ENCODE peak calls at places on chromosomes 16 and 17, in four cellular contexts. M is SK-N-SH, O is K562, F is HCT116. X is an unnamed sample.

GRCh38 chr17:58280480-58281217 is at the start of gene MPO:
- DNase-seq in O (no peak), M (peak), F (no peak), X (no peak)

GRCh38 chr17:45146166-45146565 is 2.1 kb upstream of the HEXIM1 start:
- DNase-seq in F (no peak), O (no peak), M (no peak), X (no peak)

GRCh38 chr17:12492450-12492849 is 173.2 kb upstream of the MYOCD start:
- DNase-seq in F (no peak), M (no peak), O (no peak), X (no peak)

GRCh38 chr17:83177611-83178532 is 98.5 kb downstream of the METRNL start:
- DNase-seq in O (no peak), F (no peak), M (peak), X (no peak)

GRCh38 chr17:6073620-6074019 is 3.4 kb downstream of the WSCD1 start:
- DNase-seq in F (no peak), M (no peak), O (no peak), X (no peak)

GRCh38 chr16:47045459-47045858 is 72.0 kb upstream of the DNAJA2 start:
- DNase-seq in F (no peak), M (no peak), O (no peak), X (peak)

GRCh38 chr16:9457215-9457614 is 365.8 kb downstream of the HAPSTR1 start:
- DNase-seq in M (no peak), O (no peak), F (no peak), X (no peak)

GRCh38 chr17:44362964-44363612 is 565 bp downstream of the FAM171A2 start:
- DNase-seq in O (peak), F (no peak), M (peak), X (peak)

GRCh38 chr16:23682181-23682580 is 3.5 kb downstream of the PLK1 start:
- DNase-seq in F (no peak), M (no peak), O (no peak), X (no peak)

GRCh38 chr17:8060274-8060673 is 21.4 kb downstream of the ALOX15B start:
- DNase-seq in O (peak), F (peak), M (peak), X (peak)

GRCh38 chr17:70054961-70055360 is 20.1 kb upstream of the KCNJ16 start:
- DNase-seq in F (no peak), O (no peak), M (no peak), X (no peak)
- TF ChIP-seq JUND in F (no peak), O (no peak), M (no peak), X (no peak)

GRCh38 chr16:1724491-1724890 is 18.5 kb downstream of the MAPK8IP3 start:
- DNase-seq in F (no peak), M (peak), O (no peak), X (no peak)

GRCh38 chr16:1721372-1721771 is 15.4 kb downstream of the MAPK8IP3 start:
- DNase-seq in F (no peak), O (no peak), M (no peak), X (no peak)

GRCh38 chr16:1726661-1727502 is 20.9 kb downstream of the MAPK8IP3 start:
- DNase-seq in F (no peak), O (no peak), M (no peak), X (no peak)

GRCh38 chr16:1727651-1728624 is 21.9 kb downstream of the MAPK8IP3 start:
- DNase-seq in O (no peak), F (no peak), M (no peak), X (no peak)

GRCh38 chr16:1723450-1724147 is 17.6 kb downstream of the MAPK8IP3 start:
- DNase-seq in M (peak), F (no peak), O (peak), X (peak)
- TF ChIP-seq JUND in M (no peak), F (no peak), O (no peak), X (no peak)

GRCh38 chr16:66650707-66651473 is 45.7 kb downstream of the CMTM4 start:
- DNase-seq in M (peak), F (peak), O (peak), X (peak)

GRCh38 chr16:66653581-66654350 is 42.8 kb downstream of the CMTM4 start:
- DNase-seq in O (no peak), F (no peak), M (no peak), X (no peak)

GRCh38 chr16:66652661-66653060 is 43.9 kb downstream of the CMTM4 start:
- DNase-seq in F (no peak), O (no peak), M (no peak), X (no peak)

GRCh38 chr16:66651474-66651765 is 45.1 kb downstream of the CMTM4 start:
- DNase-seq in M (no peak), F (no peak), O (no peak), X (no peak)

GRCh38 chr16:66651965-66652364 is 44.6 kb downstream of the CMTM4 start:
- DNase-seq in M (no peak), F (no peak), O (no peak), X (no peak)
- TF ChIP-seq JUND in M (no peak), F (no peak), O (no peak), X (no peak)

GRCh38 chr17:14923981-14924380 is 341.1 kb downstream of the PMP22 start:
- DNase-seq in F (no peak), M (no peak), O (no peak), X (no peak)

GRCh38 chr17:14922421-14922820 is 342.7 kb downstream of the PMP22 start:
- DNase-seq in M (no peak), O (no peak), F (no peak), X (no peak)

GRCh38 chr17:14926073-14926472 is 339.1 kb downstream of the PMP22 start:
- DNase-seq in M (no peak), O (no peak), F (no peak), X (no peak)

GRCh38 chr17:14925498-14925897 is 339.6 kb downstream of the PMP22 start:
- DNase-seq in M (no peak), O (no peak), F (no peak), X (no peak)

DNA sequence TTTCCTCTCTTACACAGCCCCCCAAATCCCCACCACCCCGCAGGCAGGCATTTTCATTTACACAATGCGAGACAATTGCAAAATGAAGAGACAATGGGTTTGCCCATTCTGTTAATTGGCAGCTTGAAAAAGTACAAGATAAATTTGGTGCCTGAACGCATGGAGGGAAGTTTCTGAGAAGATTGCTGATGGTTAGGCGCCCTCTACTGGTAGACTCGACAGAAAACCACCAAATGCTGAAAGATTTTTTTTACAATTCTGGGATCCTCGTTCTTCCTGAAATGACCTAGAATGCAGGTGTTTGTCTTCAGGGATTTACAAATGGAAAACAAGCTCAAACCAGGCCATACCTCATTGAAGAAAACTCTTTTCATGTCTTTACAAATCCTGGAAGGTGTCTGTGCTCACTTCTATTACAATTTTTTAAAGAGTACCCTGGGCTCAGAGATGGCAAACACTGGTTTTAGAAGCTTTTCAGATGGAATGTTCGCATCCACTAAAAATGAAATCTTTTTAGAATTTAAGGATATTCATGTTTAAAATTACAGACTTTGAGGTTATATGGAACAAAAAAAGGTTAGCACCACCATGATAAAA is 338.5 kb downstream of the PMP22 start:
- DNase-seq in M (peak), F (peak), O (peak), X (peak)
- TF ChIP-seq JUND in M (no peak), F (no peak), O (no peak), X (no peak)

GRCh38 chr17:49977463-49978389 is 8.7 kb downstream of the DLX4 start:
- DNase-seq in F (no peak), O (no peak), M (no peak), X (no peak)
- TF ChIP-seq JUND in F (no peak), O (no peak), M (no peak), X (no peak)